ENCODE peak calls at places on chromosomes 16 and 17, in nine cellular contexts. Z is fibroblast of pulmonary artery; R is kidney glomerular epithelial cell; H is NCI-H2081 treated with DMSO at 0.1 percent for 48 hours; L is dermis microvascular lymphatic vessel endothelial cell; J is cardiac fibroblast; N is activated CD8-positive, alpha-beta memory T cell treated with anti-CD3 and anti-CD28 coated beads, Interleukin-2, amount 10 ng/mL, durations not matched to agents 7 days and 5 days; V is uterus; X is NCI-H1436. A is an unnamed sample.

GRCh38 chr16:51119576-51120288 is 31.3 kb downstream of the SALL1 start:
- DNase-seq in Z (no peak), R (no peak), H (no peak), L (no peak), J (no peak), N (no peak), V (peak), X (no peak), A (no peak)

GRCh38 chr16:5504028-5504758 is 406.6 kb upstream of the EEF2KMT start:
- DNase-seq in Z (no peak), R (peak), H (no peak), L (no peak), J (no peak), N (no peak), V (no peak), X (no peak), A (no peak)

GRCh38 chr16:89466920-89467319 is 23.4 kb downstream of the ANKRD11 start:
- DNase-seq in Z (no peak), R (no peak), H (no peak), L (no peak), J (no peak), N (no peak), V (no peak), X (no peak), A (no peak)

GRCh38 chr17:54085934-54086333 is 263.2 kb downstream of the KIF2B start:
- DNase-seq in Z (no peak), R (no peak), H (no peak), L (no peak), J (no peak), N (no peak), V (no peak), X (no peak), A (no peak)

GRCh38 chr16:84758627-84759026 is 58.8 kb downstream of the USP10 start:
- DNase-seq in Z (no peak), R (no peak), H (no peak), L (peak), J (no peak), N (no peak), V (no peak), X (no peak), A (no peak)

GRCh38 chr17:45147102-45147580 is 1.1 kb upstream of the HEXIM1 start:
- DNase-seq in Z (no peak), R (peak), H (peak), L (peak), J (no peak), N (peak), V (no peak), X (peak), A (no peak)

GRCh38 chr17:16911141-16911937 is 60.6 kb downstream of the TNFRSF13B start:
- DNase-seq in Z (peak), R (no peak), H (no peak), L (peak), J (peak), N (no peak), V (no peak), X (no peak), A (no peak)

GRCh38 chr17:46868689-46869187 is 17.4 kb downstream of the WNT9B start:
- DNase-seq in Z (no peak), R (no peak), H (no peak), L (no peak), J (no peak), N (no peak), V (no peak), X (no peak), A (peak)